ENCODE peak calls at places on chromosomes 6 and 20, in ten cellular contexts. F, Y, P, S, G, C, H, V, X and M are unnamed samples.

GRCh38 chr20:60037120-60037499 is 78.9 kb downstream of the CDH26 start:
- ATAC-seq in F (no peak), Y (no peak), P (no peak), S (no peak), G (no peak), C (no peak), H (no peak), V (peak; percentile 32), X (no peak), M (no peak)

GRCh38 chr6:47479874-47480273 is 2.3 kb downstream of the CD2AP start:
- ATAC-seq in F (no peak), Y (no peak), P (no peak), S (no peak), G (no peak), C (no peak), H (no peak), V (no peak), X (no peak), M (no peak)

GRCh38 chr6:15335916-15336315 is 90.0 kb downstream of the JARID2 start:
- ATAC-seq in F (no peak), Y (no peak), P (no peak), S (no peak), G (no peak), C (no peak), H (peak; percentile 9), V (no peak), X (no peak), M (no peak)

GRCh38 chr6:15389759-15390723 is 144.2 kb downstream of the JARID2 start:
- ATAC-seq in F (no peak), Y (peak; percentile 52), P (peak; percentile 42), S (peak; percentile 42), G (peak; percentile 52), C (peak; percentile 46), H (peak; percentile 56), V (peak; percentile 30), X (peak; percentile 27), M (peak; percentile 89)

GRCh38 chr6:610882-611281 is 46.0 kb downstream of the HUS1B start:
- ATAC-seq in F (no peak), Y (no peak), P (peak; percentile 54), S (peak; percentile 43), G (no peak), C (no peak), H (peak; percentile 28), V (peak; percentile 66), X (no peak), M (no peak)

GRCh38 chr6:125818659-125819297 is 28.0 kb downstream of the NCOA7 start:
- ATAC-seq in F (no peak), Y (no peak), P (peak; percentile 59), S (peak; percentile 85), G (no peak), C (no peak), H (no peak), V (peak; percentile 42), X (no peak), M (peak; percentile 58)

GRCh38 chr6:130381459-130382380 is 15.9 kb downstream of the TMEM200A start:
- ATAC-seq in F (peak; percentile 86), Y (peak; percentile 97), P (peak; percentile 20), S (no peak), G (peak; percentile 49), C (peak; percentile 22), H (peak; percentile 84), V (no peak), X (peak; percentile 84), M (peak; percentile 46)

GRCh38 chr20:38246357-38247165 is 14.0 kb downstream of the KIAA1755 start:
- ATAC-seq in F (no peak), Y (no peak), P (peak; percentile 96), S (peak; percentile 61), G (no peak), C (no peak), H (no peak), V (peak; percentile 23), X (no peak), M (no peak)

GRCh38 chr20:45289942-45290676 is 16.5 kb upstream of the RBPJL start:
- ATAC-seq in F (no peak), Y (no peak), P (no peak), S (no peak), G (no peak), C (no peak), H (no peak), V (no peak), X (no peak), M (no peak)

GRCh38 chr6:106623039-106623438 is 6.3 kb downstream of the RTN4IP1 start:
- ATAC-seq in F (no peak), Y (no peak), P (no peak), S (no peak), G (no peak), C (no peak), H (no peak), V (no peak), X (no peak), M (no peak)

GRCh38 chr20:22796465-22797077 is 212.2 kb upstream of the FOXA2 start:
- ATAC-seq in F (no peak), Y (no peak), P (no peak), S (peak; percentile 75), G (no peak), C (no peak), H (no peak), V (no peak), X (no peak), M (no peak)

GRCh38 chr6:3212261-3212660 is 15.2 kb downstream of the TUBB2B start:
- ATAC-seq in F (no peak), Y (no peak), P (no peak), S (no peak), G (no peak), C (no peak), H (no peak), V (no peak), X (no peak), M (no peak)

GRCh38 chr20:31822421-31823330 is 3.5 kb downstream of the MYLK2 start:
- ATAC-seq in F (peak; percentile 86), Y (peak; percentile 86), P (peak; percentile 92), S (peak; percentile 90), G (peak; percentile 84), C (peak; percentile 89), H (peak; percentile 97), V (peak; percentile 89), X (peak; percentile 92), M (peak; percentile 94)

GRCh38 chr6:41451039-41451438 is 95.1 kb upstream of the FOXP4 start:
- ATAC-seq in F (no peak), Y (no peak), P (no peak), S (peak; percentile 53), G (no peak), C (peak; percentile 6), H (peak; percentile 68), V (peak; percentile 9), X (no peak), M (no peak)

GRCh38 chr6:49950415-49950751 is 13.6 kb downstream of the DEFB114 start:
- ATAC-seq in F (no peak), Y (no peak), P (no peak), S (no peak), G (no peak), C (no peak), H (no peak), V (no peak), X (no peak), M (no peak)

GRCh38 chr6:159633196-159633595 is 59.8 kb downstream of the SOD2 start:
- ATAC-seq in F (no peak), Y (no peak), P (no peak), S (no peak), G (no peak), C (no peak), H (peak; percentile 90), V (no peak), X (no peak), M (peak; percentile 92)

GRCh38 chr6:43779864-43780260 is 9.9 kb downstream of the VEGFA start:
- ATAC-seq in F (no peak), Y (no peak), P (peak; percentile 26), S (peak; percentile 25), G (no peak), C (peak; percentile 3), H (no peak), V (no peak), X (no peak), M (no peak)

GRCh38 chr6:146153040-146153758 is 124.3 kb downstream of the GRM1 start:
- ATAC-seq in F (no peak), Y (no peak), P (no peak), S (no peak), G (no peak), C (no peak), H (peak; percentile 96), V (no peak), X (no peak), M (no peak)

GRCh38 chr6:167988945-167989841 is 8.3 kb upstream of the KIF25 start:
- ATAC-seq in F (no peak), Y (no peak), P (no peak), S (no peak), G (no peak), C (no peak), H (no peak), V (no peak), X (no peak), M (no peak)

GRCh38 chr20:6086868-6087267 is 33.0 kb upstream of the LRRN4 start:
- ATAC-seq in F (no peak), Y (no peak), P (no peak), S (no peak), G (no peak), C (no peak), H (no peak), V (no peak), X (no peak), M (no peak)

GRCh38 chr20:47571426-47571825 is 69.7 kb downstream of the NCOA3 start:
- ATAC-seq in F (no peak), Y (no peak), P (no peak), S (no peak), G (no peak), C (no peak), H (no peak), V (no peak), X (no peak), M (no peak)

GRCh38 chr6:44487002-44487401 is 99.5 kb downstream of the CDC5L start:
- ATAC-seq in F (no peak), Y (no peak), P (no peak), S (no peak), G (no peak), C (no peak), H (no peak), V (no peak), X (no peak), M (no peak)

GRCh38 chr6:132792510-132792909 is 5.9 kb downstream of the SLC18B1 start:
- ATAC-seq in F (no peak), Y (no peak), P (no peak), S (no peak), G (no peak), C (no peak), H (no peak), V (no peak), X (no peak), M (no peak)

GRCh38 chr6:93177918-93178317 is 241.4 kb downstream of the EPHA7 start:
- ATAC-seq in F (no peak), Y (no peak), P (no peak), S (no peak), G (no peak), C (no peak), H (peak; percentile 54), V (no peak), X (no peak), M (peak; percentile 16)

GRCh38 chr6:159761135-159761872 is 541 bp upstream of the ACAT2 start:
- ATAC-seq in F (peak; percentile 1), Y (peak; percentile 9), P (no peak), S (no peak), G (peak; percentile 1), C (no peak), H (no peak), V (no peak), X (no peak), M (no peak)

GRCh38 chr6:43257746-43258145 is 14.5 kb downstream of the TTBK1 start:
- ATAC-seq in F (no peak), Y (no peak), P (no peak), S (no peak), G (no peak), C (no peak), H (no peak), V (no peak), X (no peak), M (no peak)

GRCh38 chr6:56652994-56653393 is 10.3 kb upstream of the DST start:
- ATAC-seq in F (no peak), Y (no peak), P (no peak), S (peak; percentile 47), G (no peak), C (peak; percentile 64), H (no peak), V (no peak), X (no peak), M (peak; percentile 75)

GRCh38 chr20:53077373-53078205 is 105.4 kb downstream of the TSHZ2 start:
- ATAC-seq in F (peak; percentile 66), Y (no peak), P (peak; percentile 75), S (peak; percentile 76), G (peak; percentile 82), C (no peak), H (peak; percentile 21), V (peak; percentile 41), X (peak; percentile 51), M (no peak)